ENCODE peak calls at places on chromosomes 6 and 20, in six cellular contexts. G is right lobe of liver, S is cardiac muscle cell, N is left ventricle myocardium inferior, U is lower leg skin, X is astrocyte. K is an unnamed sample.

GRCh38 chr6:26360451-26361416 is 4.3 kb upstream of the BTN3A2 start:
- DNase-seq in N (no peak), S (no peak), U (no peak), G (no peak), X (no peak), K (no peak)

GRCh38 chr6:68876792-68877493 is 241.9 kb downstream of the ADGRB3 start:
- DNase-seq in S (peak; percentile 57), U (no peak), G (no peak), X (peak; percentile 6), N (no peak), K (no peak)

GRCh38 chr20:877814-878213 is 38.3 kb downstream of the ANGPT4 start:
- DNase-seq in X (no peak), U (no peak), G (no peak), N (no peak), S (no peak), K (no peak)

GRCh38 chr20:47139934-47140333 is 216.6 kb downstream of the ZMYND8 start:
- DNase-seq in S (no peak), U (no peak), X (no peak), G (no peak), N (no peak), K (no peak)

GRCh38 chr20:59398552-59399265 is 98.3 kb downstream of the EDN3 start:
- DNase-seq in G (no peak), S (no peak), N (no peak), X (no peak), U (no peak), K (no peak)

GRCh38 chr20:51735728-51736600 is 32.2 kb downstream of the ATP9A start:
- DNase-seq in U (no peak), S (no peak), X (no peak), G (no peak), N (no peak), K (peak; percentile 81)

GRCh38 chr20:20699144-20699543 is 13.3 kb downstream of the RALGAPA2 start:
- DNase-seq in G (no peak), N (no peak), U (no peak), S (no peak), X (no peak), K (no peak)

GRCh38 chr6:137237413-137238170 is 18.4 kb upstream of the IFNGR1 start:
- DNase-seq in U (no peak), X (peak; percentile 85), G (no peak), N (no peak), S (no peak), K (peak; percentile 34)

GRCh38 chr20:1752045-1752444 is 94.5 kb upstream of the SIRPG start:
- DNase-seq in U (no peak), N (no peak), G (no peak), S (no peak), X (no peak), K (no peak)

GRCh38 chr6:39178235-39178634 is 51.0 kb downstream of the KCNK5 start:
- DNase-seq in X (no peak), N (no peak), G (no peak), U (no peak), S (no peak), K (no peak)

GRCh38 chr20:4101910-4102309 is 86.6 kb upstream of the RNF24 start:
- DNase-seq in N (no peak), U (no peak), S (no peak), G (no peak), X (no peak), K (no peak)

GRCh38 chr6:37489697-37490336 is 9.9 kb downstream of the CCDC167 start:
- DNase-seq in N (no peak), X (no peak), U (no peak), S (no peak), G (no peak), K (no peak)

GRCh38 chr6:135488023-135488422 is 9.5 kb downstream of the AHI1 start:
- DNase-seq in X (peak; percentile 67), S (no peak), N (no peak), U (no peak), G (no peak), K (no peak)

GRCh38 chr20:38117635-38118034 is 47.4 kb downstream of the TGM2 start:
- DNase-seq in S (no peak), U (no peak), X (peak; percentile 94), G (no peak), N (no peak), K (no peak)

GRCh38 chr6:113758725-113759576 is 98.2 kb upstream of the MARCKS start:
- DNase-seq in U (no peak), G (no peak), S (no peak), N (no peak), X (no peak), K (no peak)

GRCh38 chr6:11434565-11435326 is 102.8 kb upstream of the TMEM170B start:
- DNase-seq in U (peak; percentile 69), N (no peak), X (peak; percentile 86), S (no peak), G (no peak), K (peak; percentile 58)

GRCh38 chr6:119148825-119149525 is 70.5 kb upstream of the FAM184A start:
- DNase-seq in G (no peak), X (peak; percentile 85), U (no peak), S (no peak), N (no peak), K (no peak)

GRCh38 chr20:61324906-61325305 is 72.8 kb downstream of the CDH4 start:
- DNase-seq in S (no peak), X (no peak), G (no peak), U (no peak), N (no peak), K (no peak)
- TF ChIP-seq CTCF in S (no peak), X (no peak), G (no peak), U (no peak), N (no peak), K (no peak)

GRCh38 chr6:106973018-106973840 is 1.3 kb downstream of the CD24 start:
- DNase-seq in G (peak; percentile 35), U (no peak), S (peak; percentile 51), N (no peak), X (no peak), K (peak; percentile 59)
- H3K4me3 ChIP-seq in G (peak overlapping the region; percentile 38), U (peak overlapping the region; percentile 15), S (peak overlapping the region; percentile 75), N (peak overlapping the region; percentile 71), X (peak overlapping the region; percentile 52), K (peak overlapping the region; percentile 53)

GRCh38 chr6:7433211-7433610 is 43.6 kb downstream of the RIOK1 start:
- DNase-seq in N (no peak), X (no peak), U (no peak), G (no peak), S (no peak), K (no peak)

GRCh38 chr6:7434672-7435071 is 45.1 kb downstream of the RIOK1 start:
- DNase-seq in S (no peak), U (no peak), G (no peak), N (no peak), X (no peak), K (no peak)

GRCh38 chr6:7431241-7431593 is 41.6 kb downstream of the RIOK1 start:
- DNase-seq in N (no peak), S (no peak), U (no peak), G (no peak), X (no peak), K (no peak)

GRCh38 chr6:7432391-7433207 is 43.0 kb downstream of the RIOK1 start:
- DNase-seq in G (no peak), S (no peak), N (no peak), X (no peak), U (no peak), K (no peak)

GRCh38 chr6:7431594-7432390 is 42.2 kb downstream of the RIOK1 start:
- DNase-seq in N (no peak), G (no peak), X (peak; percentile 23), S (no peak), U (no peak), K (no peak)
- TF ChIP-seq CTCF in N (no peak), G (no peak), X (no peak), S (no peak), U (no peak), K (no peak)

GRCh38 chr6:117266267-117266797 is 974 bp downstream of the VGLL2 start:
- DNase-seq in N (no peak), U (no peak), S (no peak), X (no peak), G (no peak), K (no peak)
- H3K4me3 ChIP-seq in N (peak overlapping the region; percentile 63), U (no peak overlapping the region), S (peak overlapping the region; percentile 45), X (peak overlapping the region; percentile 37), G (no peak overlapping the region), K (no peak overlapping the region)

DNA sequence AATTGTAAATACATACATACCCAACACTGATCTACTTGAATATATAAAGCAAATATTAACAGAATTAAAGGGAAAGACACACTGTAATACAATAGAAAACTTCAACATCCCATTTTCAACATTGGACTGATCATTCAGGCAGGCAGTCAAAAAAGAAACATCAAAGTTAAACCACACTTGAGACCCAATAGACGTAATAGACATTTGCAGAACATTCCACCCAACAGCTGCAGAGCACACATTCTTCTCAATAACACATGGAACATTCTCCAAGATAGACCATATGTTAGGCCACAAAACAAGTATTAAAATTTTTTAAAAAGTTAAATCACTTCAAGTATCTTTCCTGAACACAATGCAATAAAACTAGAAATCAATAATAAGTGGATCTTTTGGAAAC is 698.2 kb downstream of the COL12A1 start:
- DNase-seq in N (no peak), X (no peak), G (no peak), S (no peak), U (no peak), K (no peak)
- TF ChIP-seq CTCF in N (no peak), X (no peak), G (no peak), S (no peak), U (no peak), K (no peak)

GRCh38 chr6:121522265-121522664 is 86.8 kb downstream of the GJA1 start:
- DNase-seq in U (peak; percentile 42), S (no peak), X (peak; percentile 97), G (no peak), N (no peak), K (no peak)
- H3K4me3 ChIP-seq in U (no peak overlapping the region), S (no peak overlapping the region), X (peak overlapping the region; percentile 29), G (no peak overlapping the region), N (peak overlapping the region; percentile 13), K (no peak overlapping the region)

GRCh38 chr6:89580997-89581666 is 57.4 kb downstream of the LYRM2 start:
- DNase-seq in N (no peak), X (no peak), S (no peak), G (no peak), U (no peak), K (no peak)
- TF ChIP-seq CTCF in N (no peak), X (no peak), S (no peak), G (no peak), U (no peak), K (no peak)

K was measured in colonic mucosa.